ENCODE peak calls at places on chromosomes 4 and X, in six cellular contexts. M is Panc1, I is uterus, D is IMR-90, V is tibial artery, E is upper lobe of right lung. C is an unnamed sample.

GRCh38 chr4:2256781-2257191 is 5.1 kb downstream of the MXD4 start:
- DNase-seq in V (peak; percentile 94), E (peak; percentile 75), I (peak; percentile 70), M (no peak), D (no peak), C (no peak)

GRCh38 chrX:118536687-118537461 is 41.3 kb downstream of the DOCK11 start:
- DNase-seq in I (no peak), V (no peak), M (no peak), E (no peak), D (peak; percentile 33), C (no peak)

GRCh38 chrX:103586659-103587058 is 1.3 kb downstream of the TCEAL4 start:
- DNase-seq in V (no peak), E (no peak), I (no peak), M (no peak), D (no peak), C (no peak)

GRCh38 chr4:163217505-163217904 is 50.8 kb upstream of the NAF1 start:
- DNase-seq in V (no peak), D (no peak), M (no peak), I (no peak), E (no peak), C (no peak)

GRCh38 chrX:17375631-17376380 is 806 bp downstream of the NHS start:
- DNase-seq in E (peak; percentile 64), V (peak; percentile 64), M (no peak), I (no peak), D (peak; percentile 22), C (no peak)

GRCh38 chr4:8261851-8262535 is 7.6 kb upstream of the HTRA3 start:
- DNase-seq in M (no peak), D (peak; percentile 25), E (no peak), I (no peak), V (no peak), C (peak; percentile 31)

GRCh38 chr4:169210516-169211108 is 60.1 kb downstream of the SH3RF1 start:
- DNase-seq in E (no peak), M (no peak), V (no peak), D (no peak), I (no peak), C (no peak)

GRCh38 chr4:118955515-118955914 is 66.9 kb downstream of the SYNPO2 start:
- DNase-seq in V (no peak), I (no peak), E (no peak), M (no peak), D (no peak), C (no peak)

GRCh38 chr4:156615066-156615514 is 356.5 kb downstream of the PDGFC start:
- DNase-seq in V (no peak), M (no peak), E (no peak), I (peak; percentile 47), D (peak; percentile 92), C (no peak)

GRCh38 chr4:26619784-26620183 is 35.9 kb downstream of the TBC1D19 start:
- DNase-seq in I (no peak), M (no peak), E (no peak), V (no peak), D (peak; percentile 77), C (no peak)

GRCh38 chr4:116839826-116840225 is 245.6 kb downstream of the TRAM1L1 start:
- DNase-seq in E (no peak), V (no peak), M (no peak), D (no peak), I (no peak), C (no peak)

GRCh38 chr4:1202526-1203378 is 30.4 kb upstream of the SPON2 start:
- DNase-seq in E (peak; percentile 65), I (no peak), V (peak; percentile 63), D (no peak), M (no peak), C (no peak)

GRCh38 chrX:123830309-123830708 is 29.5 kb upstream of the XIAP start:
- DNase-seq in I (no peak), V (no peak), E (peak; percentile 71), M (no peak), D (no peak), C (no peak)

GRCh38 chr4:5082381-5082780 is 31.1 kb downstream of the STK32B start:
- DNase-seq in I (no peak), E (no peak), D (no peak), V (no peak), M (no peak), C (no peak)

GRCh38 chr4:658031-658667 is 15.9 kb downstream of the ATP5ME start:
- DNase-seq in V (no peak), E (no peak), I (no peak), M (no peak), D (no peak), C (no peak)

GRCh38 chrX:43939187-43939926 is 33.8 kb downstream of the NDP start:
- DNase-seq in I (no peak), M (no peak), D (peak; percentile 3), E (no peak), V (no peak), C (no peak)

GRCh38 chr4:41611881-41612871 is 74.2 kb downstream of the LIMCH1 start:
- DNase-seq in I (no peak), E (no peak), M (no peak), V (no peak), D (peak; percentile 8), C (no peak)

GRCh38 chr4:26001816-26002215 is 87.8 kb downstream of the SMIM20 start:
- DNase-seq in D (no peak), M (no peak), V (no peak), E (no peak), I (no peak), C (no peak)

GRCh38 chr4:112381996-112382692 is 85.0 kb downstream of the ALPK1 start:
- DNase-seq in V (no peak), E (no peak), M (no peak), I (no peak), D (no peak), C (no peak)

GRCh38 chr4:70623301-70623700 is 5.2 kb upstream of the ENAM start:
- DNase-seq in E (no peak), V (no peak), I (no peak), M (no peak), D (no peak), C (no peak)

GRCh38 chr4:81470456-81471327 is 1.0 kb downstream of the RASGEF1B start:
- DNase-seq in M (no peak), E (peak; percentile 75), V (peak; percentile 72), D (no peak), I (peak; percentile 28), C (peak; percentile 64)

GRCh38 chrX:120358687-120359086 is 3.2 kb upstream of the ATP1B4 start:
- DNase-seq in E (no peak), D (no peak), I (no peak), M (no peak), V (no peak), C (no peak)

GRCh38 chr4:70829015-70829414 is 10.7 kb downstream of the GRSF1 start:
- DNase-seq in I (no peak), M (no peak), E (no peak), V (no peak), D (no peak), C (no peak)

GRCh38 chr4:112813790-112814189 is 176.8 kb downstream of the LARP7 start:
- DNase-seq in E (no peak), I (no peak), M (no peak), D (peak; percentile 34), V (no peak), C (no peak)

GRCh38 chr4:39928538-39928937 is 49.2 kb downstream of the PDS5A start:
- DNase-seq in V (no peak), I (no peak), D (no peak), M (no peak), E (no peak), C (no peak)

GRCh38 chrX:2487366-2487765 is 13.4 kb downstream of the DHRSX start:
- DNase-seq in D (no peak), M (no peak), I (no peak), V (no peak), E (no peak), C (peak; percentile 3)

GRCh38 chrX:2489446-2490445 is 11.0 kb downstream of the DHRSX start:
- DNase-seq in E (no peak), D (no peak), I (no peak), M (no peak), V (no peak), C (peak; percentile 3)

GRCh38 chrX:2486476-2487133 is 14.2 kb downstream of the DHRSX start:
- DNase-seq in V (no peak), I (no peak), E (peak; percentile 29), D (no peak), M (no peak), C (no peak)

GRCh38 chrX:2490634-2491033 is 10.1 kb downstream of the DHRSX start:
- DNase-seq in M (no peak), D (no peak), I (no peak), V (no peak), E (peak; percentile 51), C (peak; percentile 8)

DNA sequence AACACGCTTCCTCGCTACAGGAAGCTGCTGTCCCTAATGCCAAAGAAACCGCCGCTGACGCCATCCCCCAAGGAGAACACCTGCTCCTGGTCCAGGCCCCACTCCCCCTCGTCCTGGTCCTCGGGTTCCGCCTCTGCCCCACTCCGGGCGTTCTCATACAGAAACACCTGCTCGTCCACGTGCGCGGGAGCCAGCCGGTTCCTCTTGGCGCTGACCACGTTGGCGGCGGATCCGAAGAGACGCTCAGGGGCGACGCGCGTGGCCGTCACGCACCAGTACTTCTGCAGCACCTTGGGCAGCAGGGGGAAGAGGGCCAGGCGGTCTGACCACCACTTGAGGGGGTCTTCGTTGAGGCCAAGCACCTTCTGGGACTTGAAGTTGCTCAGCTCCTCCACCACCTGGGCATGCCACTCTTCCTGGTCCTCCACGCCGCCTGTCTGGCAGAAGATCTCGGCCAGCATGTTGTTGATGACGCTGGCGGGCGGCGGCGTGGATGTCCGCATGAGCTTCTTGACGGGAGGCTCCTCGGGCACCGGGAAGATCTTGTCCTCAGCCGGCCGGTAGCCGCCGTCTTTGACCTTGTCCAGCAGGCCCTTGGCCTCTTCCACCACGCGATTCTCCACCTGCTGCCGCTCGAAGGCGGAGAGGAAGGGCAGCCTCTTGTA is 12.0 kb downstream of the DHRSX start:
- DNase-seq in V (no peak), D (no peak), I (no peak), E (no peak), M (no peak), C (peak; percentile 4)
- H3K36me3 ChIP-seq in V (peaks cover 45% of the 10 kb centered on the region), D (peaks cover 51% of the 10 kb centered on the region), I (no peaks in the 10 kb centered on the region), E (peaks cover 43% of the 10 kb centered on the region), M (no peaks in the 10 kb centered on the region), C (peaks cover 66% of the 10 kb centered on the region)

GRCh38 chr4:159607824-159608223 is 504.9 kb downstream of the RAPGEF2 start:
- DNase-seq in E (no peak), M (no peak), V (no peak), D (no peak), I (no peak), C (no peak)
- H3K27ac ChIP-seq in E (no peak overlapping the region), M (no peak overlapping the region), V (no peak overlapping the region), D (no peak overlapping the region), I (no peak overlapping the region), C (no peak overlapping the region)

GRCh38 chr4:147734496-147734895 is 2.6 kb downstream of the ARHGAP10 start:
- DNase-seq in V (no peak), D (no peak), I (no peak), M (no peak), E (no peak), C (no peak)
- H3K4me3 ChIP-seq in V (peak overlapping the region; percentile 91), D (peak overlapping the region; percentile 97), I (no peak overlapping the region), M (no peak overlapping the region), E (peak overlapping the region; percentile 84), C (no peak overlapping the region)

DNA sequence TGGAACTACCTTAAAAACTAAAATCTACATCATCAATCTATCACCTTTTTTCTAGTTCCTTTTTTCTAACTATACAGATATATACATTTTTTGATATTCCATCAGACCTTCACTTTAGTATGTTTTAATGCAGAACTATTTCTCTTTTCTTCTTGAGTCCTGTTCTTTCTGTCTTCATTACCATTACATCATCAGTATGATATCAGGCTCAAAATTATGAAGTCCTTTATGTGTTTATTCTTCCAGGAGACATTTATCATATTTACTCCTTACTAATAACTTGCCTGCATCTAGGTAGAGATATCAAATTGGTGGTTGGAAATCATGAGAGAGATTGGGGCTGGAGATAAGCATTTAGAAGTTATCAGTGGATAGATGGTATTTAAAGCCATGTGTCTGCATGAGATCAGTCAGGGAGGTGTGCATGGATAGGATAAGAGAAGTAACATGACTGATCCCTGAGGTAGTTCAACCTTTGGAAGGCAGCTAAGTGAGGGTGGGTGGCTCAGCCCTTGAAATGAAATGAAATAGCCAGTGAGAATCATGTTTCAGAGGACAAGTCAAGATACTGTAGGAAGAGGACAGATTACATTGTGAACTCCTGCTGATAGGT is 43.1 kb downstream of the MRPL1 start:
- DNase-seq in D (no peak), E (no peak), V (no peak), M (no peak), I (no peak), C (no peak)
- H3K36me3 ChIP-seq in D (peaks cover 3% of the 10 kb centered on the region), E (no peaks in the 10 kb centered on the region), V (peaks cover 18% of the 10 kb centered on the region), M (no peaks in the 10 kb centered on the region), I (no peaks in the 10 kb centered on the region), C (peaks cover 4% of the 10 kb centered on the region)